ENCODE peak calls at places on chromosomes 6 and 20, in six cellular contexts. M, B, S, E, Y and K are unnamed samples.

GRCh38 chr20:9517297-9518134 is 3.1 kb downstream of the LAMP5 start:
- DNase-seq in E (no peak), S (no peak), B (no peak), M (no peak), Y (no peak), K (peak; percentile 20)

GRCh38 chr20:58994390-58995159 is 12.5 kb downstream of the CTSZ start:
- DNase-seq in S (no peak), Y (no peak), M (no peak), E (no peak), B (no peak), K (no peak)

GRCh38 chr6:45608252-45608911 is 230.6 kb upstream of the SUPT3H start:
- DNase-seq in S (no peak), Y (no peak), M (no peak), B (peak; percentile 42), E (peak; percentile 66), K (no peak)

GRCh38 chr6:13492357-13492756 is 5.0 kb upstream of the GFOD1 start:
- DNase-seq in M (no peak), S (no peak), Y (no peak), E (no peak), B (no peak), K (no peak)

GRCh38 chr20:10119336-10119735 is 84.5 kb downstream of the ANKEF1 start:
- DNase-seq in Y (no peak), S (no peak), M (no peak), E (no peak), B (no peak), K (no peak)

GRCh38 chr6:167400482-167401138 is 75.7 kb downstream of the TTLL2 start:
- DNase-seq in S (no peak), Y (no peak), M (no peak), B (no peak), E (no peak), K (peak; percentile 41)

GRCh38 chr6:5181494-5182287 is 79.1 kb downstream of the LYRM4 start:
- DNase-seq in B (no peak), E (no peak), Y (no peak), S (no peak), M (no peak), K (no peak)

GRCh38 chr20:61744691-61745396 is 320.8 kb downstream of the TAF4 start:
- DNase-seq in E (peak; percentile 23), S (no peak), M (no peak), B (no peak), Y (no peak), K (no peak)

GRCh38 chr20:61120595-61121515 is 131.2 kb upstream of the CDH4 start:
- DNase-seq in B (peak; percentile 66), E (peak; percentile 57), S (no peak), M (peak; percentile 14), Y (peak; percentile 49), K (no peak)

GRCh38 chr20:48728042-48728837 is 99.6 kb downstream of the PREX1 start:
- DNase-seq in B (no peak), S (no peak), E (no peak), M (no peak), Y (no peak), K (no peak)

GRCh38 chr6:159252955-159253508 is 83.8 kb downstream of the FNDC1 start:
- DNase-seq in B (peak; percentile 20), E (peak; percentile 42), M (peak; percentile 18), S (peak; percentile 44), Y (peak; percentile 69), K (peak; percentile 77)

GRCh38 chr6:3900744-3901351 is 51.7 kb downstream of the FAM50B start:
- DNase-seq in E (no peak), Y (no peak), M (no peak), B (no peak), S (no peak), K (no peak)

GRCh38 chr6:100633096-100633766 is 168.5 kb upstream of the SIM1 start:
- DNase-seq in Y (peak; percentile 65), B (peak; percentile 35), M (no peak), E (peak; percentile 71), S (no peak), K (no peak)

GRCh38 chr20:62413896-62414481 is 6.9 kb upstream of the CABLES2 start:
- DNase-seq in B (peak; percentile 41), S (no peak), E (no peak), Y (no peak), M (no peak), K (peak; percentile 93)

GRCh38 chr6:28896505-28897392 is 27.0 kb downstream of the TRIM27 start:
- DNase-seq in E (no peak), S (no peak), B (peak; percentile 61), M (peak; percentile 30), Y (no peak), K (peak; percentile 70)

GRCh38 chr6:140846518-140847277 is 1286.0 kb upstream of the GJE1 start:
- DNase-seq in Y (no peak), E (peak; percentile 52), B (no peak), M (no peak), S (no peak), K (no peak)

GRCh38 chr6:21213492-21213891 is 380.1 kb upstream of the SOX4 start:
- DNase-seq in S (no peak), B (no peak), Y (no peak), E (no peak), M (no peak), K (no peak)

GRCh38 chr6:93120154-93120742 is 299.1 kb downstream of the EPHA7 start:
- DNase-seq in S (no peak), Y (no peak), E (no peak), B (no peak), M (no peak), K (no peak)

GRCh38 chr6:17035257-17035757 is 66.5 kb upstream of the STMND1 start:
- DNase-seq in E (no peak), B (no peak), Y (no peak), M (no peak), S (no peak), K (no peak)

GRCh38 chr6:70327036-70327435 is 24.2 kb upstream of the COL9A1 start:
- DNase-seq in M (no peak), E (no peak), B (no peak), S (no peak), Y (no peak), K (no peak)

GRCh38 chr6:30957716-30958115 is 16.9 kb downstream of the MUCL3 start:
- DNase-seq in S (no peak), E (no peak), B (no peak), M (no peak), Y (no peak), K (no peak)

GRCh38 chr20:36238760-36239159 is 2.5 kb downstream of the AAR2 start:
- DNase-seq in B (no peak), S (no peak), M (no peak), Y (no peak), E (no peak), K (no peak)